ENCODE peak calls at places on chromosomes 1 and 21, in five cellular contexts. D is ELR, U is germinal center, V is GM20000, C is DMS79. X is an unnamed sample.

GRCh38 chr1:228308628-228309547 is 97.7 kb downstream of the TRIM11 start:
- DNase-seq in D (peak), U (no peak), V (no peak), C (no peak), X (peak)

GRCh38 chr1:204988201-204988600 is 54.8 kb upstream of the CNTN2 start:
- DNase-seq in D (no peak), U (no peak), V (no peak), C (no peak), X (no peak)

GRCh38 chr1:180946056-180946455 is 33.4 kb downstream of the KIAA1614 start:
- DNase-seq in D (no peak), U (no peak), V (no peak), C (no peak), X (no peak)

GRCh38 chr1:91569411-91570104 is 68.9 kb downstream of the CDC7 start:
- DNase-seq in D (peak), U (no peak), V (no peak), C (no peak), X (no peak)

GRCh38 chr1:230730979-230731378 is 16.2 kb upstream of the CAPN9 start:
- DNase-seq in D (no peak), U (no peak), V (no peak), C (no peak), X (no peak)

GRCh38 chr21:26739189-26739588 is 106.0 kb downstream of the ADAMTS1 start:
- DNase-seq in D (no peak), U (no peak), V (no peak), C (no peak), X (no peak)

GRCh38 chr1:213418268-213419068 is 367.4 kb downstream of the RPS6KC1 start:
- DNase-seq in D (no peak), U (no peak), V (no peak), C (no peak), X (no peak)

GRCh38 chr1:101253976-101254660 is 17.3 kb downstream of the S1PR1 start:
- DNase-seq in D (peak), U (no peak), V (no peak), C (no peak), X (no peak)

GRCh38 chr1:15343729-15344128 is 66.0 kb upstream of the EFHD2 start:
- DNase-seq in D (no peak), U (no peak), V (no peak), C (no peak), X (no peak)

GRCh38 chr1:36157115-36157903 is 1.3 kb downstream of the MAP7D1 start:
- DNase-seq in D (no peak), U (no peak), V (no peak), C (no peak), X (no peak)

GRCh38 chr1:109354940-109355339 is 42.8 kb downstream of the SORT1 start:
- DNase-seq in D (no peak), U (no peak), V (no peak), C (no peak), X (no peak)